ENCODE peak calls at places on chromosomes 7 and 10, in six cellular contexts. B, W, M, T, V and G are unnamed samples. For H3K9me3, the result is how much of the 10 kb centered on the place peaks cover.

GRCh38 chr10:76869931-76870330 is 767.7 kb downstream of the KCNMA1 start:
- DNase-seq in M (no peak), T (no peak), W (no peak), B (no peak), V (no peak), G (no peak)

GRCh38 chr10:11517150-11517549 is 94.3 kb downstream of the USP6NL start:
- DNase-seq in V (peak), B (no peak), T (no peak), M (no peak), W (no peak), G (no peak)

GRCh38 chr10:74825371-74826141 is 844 bp upstream of the KAT6B start:
- DNase-seq in B (no peak), T (peak), W (no peak), M (no peak), V (no peak), G (peak)

GRCh38 chr7:47380325-47381131 is 201.4 kb downstream of the TNS3 start:
- DNase-seq in T (peak), M (peak), V (peak), B (peak), W (peak), G (peak)

GRCh38 chr7:92880212-92881090 is 44.1 kb upstream of the CDK6 start:
- DNase-seq in B (no peak), T (peak), V (peak), M (peak), W (no peak), G (no peak)

GRCh38 chr7:137772748-137773147 is 74.0 kb downstream of the DGKI start:
- DNase-seq in B (peak), W (peak), M (no peak), T (no peak), V (no peak), G (no peak)

GRCh38 chr10:114420811-114421485 is 16.6 kb upstream of the AFAP1L2 start:
- DNase-seq in W (peak), V (no peak), B (no peak), M (no peak), T (no peak), G (no peak)

GRCh38 chr7:2923291-2923781 is 79.2 kb upstream of the GNA12 start:
- DNase-seq in T (no peak), M (no peak), B (no peak), W (no peak), V (no peak), G (no peak)

GRCh38 chr7:116583653-116584052 is 58.8 kb downstream of the CAV1 start:
- DNase-seq in V (no peak), W (peak), T (no peak), M (no peak), B (no peak), G (no peak)
- H3K9ac ChIP-seq in V (no peak), W (peak), T (no peak), M (no peak), B (peak), G (no peak)

DNA sequence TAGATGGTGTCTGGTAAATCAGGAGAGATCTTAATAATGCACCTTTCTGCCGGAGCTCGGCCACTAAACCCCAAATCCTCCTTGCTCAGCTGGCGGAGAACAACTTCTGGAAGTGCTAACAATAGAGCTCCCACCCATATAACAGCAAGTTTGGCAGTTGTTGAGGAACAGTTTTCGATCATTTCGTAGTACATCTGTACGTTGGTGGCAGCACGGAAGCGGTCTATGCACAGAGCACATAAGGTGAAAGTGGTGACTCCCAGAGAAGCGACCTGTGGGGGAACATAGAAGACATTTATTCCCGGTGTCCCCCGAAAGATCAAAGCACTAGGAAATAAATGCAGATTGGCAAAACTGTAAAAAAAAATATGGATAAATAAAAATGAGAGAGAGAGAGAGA is 18.5 kb downstream of the GPR37 start:
- DNase-seq in M (no peak), V (no peak), W (no peak), T (no peak), B (no peak), G (no peak)
- H4K91ac ChIP-seq in M (no peak), V (no peak), W (no peak), T (no peak), B (no peak), G (no peak)

DNA sequence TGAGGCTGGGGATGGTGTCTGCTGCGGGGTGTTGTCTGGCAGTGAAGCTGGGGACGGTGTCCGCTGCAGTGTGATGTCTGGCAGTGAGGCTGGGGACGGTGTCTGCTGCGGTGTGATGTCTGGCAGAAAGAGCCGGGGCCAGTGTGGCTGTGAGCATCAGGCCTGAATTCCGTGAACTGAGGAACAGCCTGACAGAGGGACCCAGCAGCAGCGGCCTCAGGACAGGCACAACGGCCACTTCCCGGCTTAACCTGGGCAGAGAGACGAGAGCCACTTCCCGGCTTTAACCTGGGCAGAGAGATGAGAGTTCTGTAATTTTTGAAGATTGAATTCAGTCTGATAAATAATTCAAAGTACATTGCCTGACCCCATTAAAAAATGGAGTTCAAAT is 321.2 kb downstream of the PTPRN2 start:
- DNase-seq in V (no peak), W (no peak), T (no peak), M (no peak), B (no peak), G (no peak)
- H3K9me3 ChIP-seq in V (half or more), W (under half), T (half or more), M (under half), B (half or more), G (under half)

GRCh38 chr10:119762035-119762434 is 36.2 kb downstream of the INPP5F start:
- DNase-seq in W (no peak), T (no peak), B (no peak), V (no peak), M (no peak), G (no peak)
- H3K9ac ChIP-seq in W (no peak), T (no peak), B (no peak), V (no peak), M (no peak), G (no peak)

GRCh38 chr10:61986788-61987187 is 85.3 kb downstream of the ARID5B start:
- DNase-seq in W (no peak), T (no peak), V (no peak), M (no peak), B (no peak), G (no peak)

GRCh38 chr10:61987537-61987936 is 86.0 kb downstream of the ARID5B start:
- DNase-seq in B (no peak), M (no peak), T (no peak), W (no peak), V (no peak), G (no peak)

GRCh38 chr10:61985715-61986114 is 84.2 kb downstream of the ARID5B start:
- DNase-seq in V (no peak), M (no peak), W (no peak), B (no peak), T (no peak), G (no peak)

GRCh38 chr10:61984803-61985418 is 83.4 kb downstream of the ARID5B start:
- DNase-seq in M (no peak), T (no peak), W (no peak), V (no peak), B (no peak), G (no peak)

DNA sequence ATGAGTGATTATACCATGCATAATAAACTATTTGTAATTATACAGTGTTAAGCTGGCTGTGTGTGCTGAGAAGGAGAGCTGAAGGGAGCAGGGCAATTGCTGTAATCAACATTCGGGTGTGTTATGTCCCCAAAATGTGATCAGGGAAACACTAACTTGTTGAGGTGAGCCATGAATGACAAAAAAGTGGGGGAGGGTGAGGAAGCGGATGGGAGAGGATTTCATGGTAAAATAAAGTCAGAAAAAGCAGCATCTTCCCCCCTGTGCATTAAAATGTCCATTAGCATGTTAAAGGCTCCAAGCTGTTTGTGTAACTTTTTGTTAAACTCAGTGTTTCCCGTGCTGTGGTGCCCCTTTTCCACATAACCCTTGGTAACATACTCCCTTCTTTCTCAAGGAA is 84.9 kb downstream of the ARID5B start:
- DNase-seq in B (no peak), M (no peak), W (no peak), V (no peak), T (no peak), G (no peak)
- H4K91ac ChIP-seq in B (no peak), M (no peak), W (no peak), V (no peak), T (no peak), G (no peak)

GRCh38 chr7:69060516-69060915 is 537.8 kb upstream of the AUTS2 start:
- DNase-seq in T (no peak), V (no peak), M (no peak), W (no peak), B (no peak), G (no peak)
- H3K9me3 ChIP-seq in T (under half), V (under half), M (under half), W (under half), B (under half), G (under half)